ENCODE peak calls at places on chromosomes 3 and 15, in seven cellular contexts. One of them, this sample, is unnamed.

GRCh38 chr3:65846936-65847335 is 191.8 kb downstream of the MAGI1 start:
- DNase-seq in stomach: no peak
- DNase-seq in foreskin fibroblast: no peak
- DNase-seq in cardiac fibroblast: no peak
- DNase-seq in AG04450: no peak
- DNase-seq in AG09309: no peak
- DNase-seq in GM12865: no peak
- DNase-seq in this sample: no peak

GRCh38 chr15:99431661-99432091 is 134.1 kb upstream of the MEF2A start:
- DNase-seq in foreskin fibroblast: no peak
- DNase-seq in AG04450: no peak
- DNase-seq in cardiac fibroblast: no peak
- DNase-seq in GM12865: no peak
- DNase-seq in AG09309: no peak
- DNase-seq in stomach: no peak
- DNase-seq in this sample: no peak

GRCh38 chr15:79524531-79524930 is 92.4 kb downstream of the MINAR1 start:
- DNase-seq in foreskin fibroblast: no peak
- DNase-seq in AG09309: no peak
- DNase-seq in stomach: no peak
- DNase-seq in GM12865: no peak
- DNase-seq in AG04450: no peak
- DNase-seq in cardiac fibroblast: no peak
- DNase-seq in this sample: no peak

GRCh38 chr3:185645596-185646381 is 59.7 kb downstream of the SENP2 start:
- DNase-seq in stomach: no peak
- DNase-seq in cardiac fibroblast: no peak
- DNase-seq in foreskin fibroblast: no peak
- DNase-seq in AG04450: no peak
- DNase-seq in GM12865: no peak
- DNase-seq in AG09309: no peak
- DNase-seq in this sample: no peak

GRCh38 chr3:188296761-188297689 is 143.1 kb downstream of the LPP start:
- DNase-seq in cardiac fibroblast: peak
- DNase-seq in AG04450: no peak
- DNase-seq in foreskin fibroblast: peak
- DNase-seq in GM12865: no peak
- DNase-seq in AG09309: peak
- DNase-seq in stomach: no peak
- DNase-seq in this sample: peak

GRCh38 chr3:188303286-188303799 is 149.4 kb downstream of the LPP start:
- DNase-seq in foreskin fibroblast: no peak
- DNase-seq in AG09309: no peak
- DNase-seq in AG04450: no peak
- DNase-seq in cardiac fibroblast: no peak
- DNase-seq in GM12865: no peak
- DNase-seq in stomach: no peak
- DNase-seq in this sample: no peak

GRCh38 chr3:109081746-109082510 is 36.0 kb downstream of the MORC1 start:
- DNase-seq in GM12865: peak
- DNase-seq in AG04450: peak
- DNase-seq in AG09309: no peak
- DNase-seq in foreskin fibroblast: peak
- DNase-seq in cardiac fibroblast: peak
- DNase-seq in stomach: peak
- DNase-seq in this sample: peak

GRCh38 chr3:151827816-151828215 is 13.9 kb downstream of the AADAC start:
- DNase-seq in stomach: no peak
- DNase-seq in AG04450: no peak
- DNase-seq in foreskin fibroblast: peak
- DNase-seq in AG09309: no peak
- DNase-seq in cardiac fibroblast: no peak
- DNase-seq in GM12865: no peak
- DNase-seq in this sample: peak

GRCh38 chr3:59451800-59452741 is 402.2 kb upstream of the CFAP20DC start:
- DNase-seq in stomach: no peak
- DNase-seq in cardiac fibroblast: no peak
- DNase-seq in foreskin fibroblast: no peak
- DNase-seq in AG09309: no peak
- DNase-seq in GM12865: no peak
- DNase-seq in AG04450: no peak
- DNase-seq in this sample: peak

GRCh38 chr15:31606942-31607497 is 280.4 kb downstream of the KLF13 start:
- DNase-seq in stomach: no peak
- DNase-seq in AG09309: no peak
- DNase-seq in GM12865: no peak
- DNase-seq in AG04450: no peak
- DNase-seq in cardiac fibroblast: no peak
- DNase-seq in foreskin fibroblast: no peak
- DNase-seq in this sample: no peak

GRCh38 chr3:151564261-151564660 is 103.4 kb upstream of the IGSF10 start:
- DNase-seq in cardiac fibroblast: no peak
- DNase-seq in stomach: no peak
- DNase-seq in foreskin fibroblast: no peak
- DNase-seq in AG09309: no peak
- DNase-seq in GM12865: no peak
- DNase-seq in AG04450: no peak
- DNase-seq in this sample: no peak

GRCh38 chr15:73273181-73274002 is 95.4 kb downstream of the HCN4 start:
- DNase-seq in GM12865: peak
- DNase-seq in AG09309: peak
- DNase-seq in cardiac fibroblast: peak
- DNase-seq in stomach: peak
- DNase-seq in AG04450: peak
- DNase-seq in foreskin fibroblast: peak
- DNase-seq in this sample: peak

GRCh38 chr3:46863261-46863782 is at the start of gene MYL3:
- DNase-seq in cardiac fibroblast: no peak
- DNase-seq in stomach: no peak
- DNase-seq in GM12865: no peak
- DNase-seq in AG09309: no peak
- DNase-seq in AG04450: no peak
- DNase-seq in foreskin fibroblast: no peak
- DNase-seq in this sample: no peak

GRCh38 chr15:48602358-48603122 is 43.0 kb downstream of the FBN1 start:
- DNase-seq in GM12865: no peak
- DNase-seq in AG04450: no peak
- DNase-seq in AG09309: peak
- DNase-seq in foreskin fibroblast: peak
- DNase-seq in cardiac fibroblast: peak
- DNase-seq in stomach: no peak
- DNase-seq in this sample: peak

GRCh38 chr3:112803472-112803871 is 43.2 kb downstream of the CD200R1L start:
- DNase-seq in stomach: no peak
- DNase-seq in foreskin fibroblast: no peak
- DNase-seq in AG04450: no peak
- DNase-seq in AG09309: no peak
- DNase-seq in GM12865: no peak
- DNase-seq in cardiac fibroblast: no peak
- DNase-seq in this sample: no peak

GRCh38 chr3:16982439-16982838 is 97.7 kb downstream of the PLCL2 start:
- DNase-seq in cardiac fibroblast: no peak
- DNase-seq in AG04450: no peak
- DNase-seq in foreskin fibroblast: no peak
- DNase-seq in stomach: no peak
- DNase-seq in GM12865: no peak
- DNase-seq in AG09309: no peak
- DNase-seq in this sample: no peak

GRCh38 chr3:120193554-120193953 is 91.5 kb downstream of the GPR156 start:
- DNase-seq in foreskin fibroblast: no peak
- DNase-seq in cardiac fibroblast: no peak
- DNase-seq in stomach: no peak
- DNase-seq in AG09309: no peak
- DNase-seq in AG04450: no peak
- DNase-seq in GM12865: no peak
- DNase-seq in this sample: no peak

GRCh38 chr3:139131951-139132350 is 87.3 kb upstream of the PRR23C start:
- DNase-seq in AG09309: no peak
- DNase-seq in stomach: no peak
- DNase-seq in AG04450: no peak
- DNase-seq in cardiac fibroblast: no peak
- DNase-seq in GM12865: no peak
- DNase-seq in foreskin fibroblast: no peak
- DNase-seq in this sample: no peak

GRCh38 chr3:100402150-100402706 is 889 bp downstream of the LNP1 start:
- DNase-seq in foreskin fibroblast: peak
- DNase-seq in GM12865: peak
- DNase-seq in AG04450: no peak
- DNase-seq in cardiac fibroblast: peak
- DNase-seq in AG09309: peak
- DNase-seq in stomach: no peak
- DNase-seq in this sample: peak

GRCh38 chr3:30511524-30512278 is 94.7 kb upstream of the TGFBR2 start:
- DNase-seq in GM12865: no peak
- DNase-seq in AG04450: peak
- DNase-seq in AG09309: peak
- DNase-seq in foreskin fibroblast: peak
- DNase-seq in stomach: no peak
- DNase-seq in cardiac fibroblast: peak
- DNase-seq in this sample: peak

GRCh38 chr3:100221159-100221558 is 39.6 kb upstream of the TBC1D23 start:
- DNase-seq in AG09309: no peak
- DNase-seq in cardiac fibroblast: no peak
- DNase-seq in AG04450: no peak
- DNase-seq in stomach: no peak
- DNase-seq in GM12865: no peak
- DNase-seq in foreskin fibroblast: no peak
- DNase-seq in this sample: no peak

GRCh38 chr3:122233109-122233952 is 49.9 kb downstream of the CASR start:
- DNase-seq in GM12865: peak
- DNase-seq in cardiac fibroblast: no peak
- DNase-seq in AG04450: no peak
- DNase-seq in AG09309: no peak
- DNase-seq in foreskin fibroblast: no peak
- DNase-seq in stomach: no peak
- DNase-seq in this sample: no peak

GRCh38 chr15:89167267-89168176 is 53.9 kb downstream of the RLBP1 start:
- DNase-seq in GM12865: peak
- DNase-seq in cardiac fibroblast: peak
- DNase-seq in AG04450: no peak
- DNase-seq in AG09309: no peak
- DNase-seq in foreskin fibroblast: peak
- DNase-seq in stomach: peak
- DNase-seq in this sample: peak

GRCh38 chr3:71063768-71064287 is 519.7 kb downstream of the FOXP1 start:
- DNase-seq in AG04450: no peak
- DNase-seq in GM12865: no peak
- DNase-seq in stomach: no peak
- DNase-seq in foreskin fibroblast: peak
- DNase-seq in cardiac fibroblast: no peak
- DNase-seq in AG09309: no peak
- DNase-seq in this sample: peak

GRCh38 chr3:58356054-58356453 is 23.4 kb downstream of the PXK start:
- DNase-seq in cardiac fibroblast: no peak
- DNase-seq in foreskin fibroblast: peak
- DNase-seq in stomach: no peak
- DNase-seq in AG04450: no peak
- DNase-seq in GM12865: no peak
- DNase-seq in AG09309: no peak
- DNase-seq in this sample: peak

GRCh38 chr15:54707805-54708752 is 488.7 kb downstream of the RSL24D1 start:
- DNase-seq in foreskin fibroblast: no peak
- DNase-seq in cardiac fibroblast: no peak
- DNase-seq in stomach: no peak
- DNase-seq in GM12865: no peak
- DNase-seq in AG09309: no peak
- DNase-seq in AG04450: no peak
- DNase-seq in this sample: no peak

DNA sequence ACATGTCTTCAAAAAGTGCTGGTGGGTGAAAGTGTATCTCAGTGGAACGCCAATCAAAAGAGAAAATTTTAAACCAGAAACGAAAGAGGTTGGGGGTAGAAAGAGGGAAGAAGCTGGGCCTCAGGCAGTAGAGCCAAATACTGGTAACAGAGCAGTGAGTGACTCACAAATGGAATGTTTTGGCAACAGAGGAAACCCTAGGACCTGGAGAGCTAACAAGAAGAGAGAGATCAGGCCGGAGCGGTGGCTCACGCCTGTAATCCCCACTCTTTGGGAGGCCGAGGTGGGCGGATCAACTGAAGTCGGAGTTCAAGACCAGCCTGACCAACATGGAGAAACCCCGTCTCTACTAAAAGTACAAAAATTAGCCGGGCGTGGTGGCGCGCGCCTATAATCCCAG is 450.8 kb upstream of the NAALADL2 start:
- DNase-seq in AG09309: peak
- DNase-seq in foreskin fibroblast: peak
- DNase-seq in cardiac fibroblast: peak
- DNase-seq in stomach: no peak
- DNase-seq in GM12865: no peak
- DNase-seq in AG04450: peak
- DNase-seq in this sample: peak
- H3K4me3 ChIP-seq in AG09309: no peak
- H3K4me3 ChIP-seq in foreskin fibroblast: no peak
- H3K4me3 ChIP-seq in cardiac fibroblast: no peak
- H3K4me3 ChIP-seq in stomach: no peak
- H3K4me3 ChIP-seq in GM12865: no peak
- H3K4me3 ChIP-seq in AG04450: no peak
- H3K4me3 ChIP-seq in this sample: no peak

GRCh38 chr3:168847293-168847883 is 751.7 kb upstream of the GOLIM4 start:
- DNase-seq in AG09309: no peak
- DNase-seq in GM12865: peak
- DNase-seq in foreskin fibroblast: peak
- DNase-seq in cardiac fibroblast: peak
- DNase-seq in AG04450: peak
- DNase-seq in stomach: no peak
- DNase-seq in this sample: peak
- TF ChIP-seq CTCF in AG09309: peak
- TF ChIP-seq CTCF in GM12865: peak
- TF ChIP-seq CTCF in foreskin fibroblast: peak
- TF ChIP-seq CTCF in cardiac fibroblast: peak
- TF ChIP-seq CTCF in AG04450: peak
- TF ChIP-seq CTCF in stomach: peak
- TF ChIP-seq CTCF in this sample: peak

GRCh38 chr15:90744759-90745402 is 27.7 kb downstream of the BLM start:
- DNase-seq in cardiac fibroblast: no peak
- DNase-seq in AG04450: no peak
- DNase-seq in foreskin fibroblast: no peak
- DNase-seq in GM12865: no peak
- DNase-seq in AG09309: no peak
- DNase-seq in stomach: no peak
- DNase-seq in this sample: no peak

GRCh38 chr15:90750186-90750585 is 33.0 kb downstream of the BLM start:
- DNase-seq in AG09309: no peak
- DNase-seq in GM12865: peak
- DNase-seq in stomach: no peak
- DNase-seq in AG04450: no peak
- DNase-seq in foreskin fibroblast: no peak
- DNase-seq in cardiac fibroblast: no peak
- DNase-seq in this sample: no peak

GRCh38 chr15:90751300-90751825 is 34.2 kb downstream of the BLM start:
- DNase-seq in GM12865: no peak
- DNase-seq in AG09309: no peak
- DNase-seq in foreskin fibroblast: no peak
- DNase-seq in AG04450: no peak
- DNase-seq in stomach: no peak
- DNase-seq in cardiac fibroblast: no peak
- DNase-seq in this sample: no peak

GRCh38 chr15:90749754-90750153 is 32.6 kb downstream of the BLM start:
- DNase-seq in AG09309: no peak
- DNase-seq in AG04450: no peak
- DNase-seq in stomach: no peak
- DNase-seq in cardiac fibroblast: no peak
- DNase-seq in foreskin fibroblast: no peak
- DNase-seq in GM12865: peak
- DNase-seq in this sample: no peak
- H3K4me3 ChIP-seq in AG09309: no peak
- H3K4me3 ChIP-seq in AG04450: no peak
- H3K4me3 ChIP-seq in stomach: no peak
- H3K4me3 ChIP-seq in cardiac fibroblast: no peak
- H3K4me3 ChIP-seq in foreskin fibroblast: no peak
- H3K4me3 ChIP-seq in GM12865: peak
- H3K4me3 ChIP-seq in this sample: no peak

GRCh38 chr15:74892313-74892712 is 2.5 kb downstream of the MPI start:
- DNase-seq in stomach: peak
- DNase-seq in GM12865: no peak
- DNase-seq in AG04450: no peak
- DNase-seq in cardiac fibroblast: no peak
- DNase-seq in AG09309: no peak
- DNase-seq in foreskin fibroblast: no peak
- DNase-seq in this sample: peak
- TF ChIP-seq CTCF in stomach: no peak
- TF ChIP-seq CTCF in GM12865: no peak
- TF ChIP-seq CTCF in AG04450: no peak
- TF ChIP-seq CTCF in cardiac fibroblast: no peak
- TF ChIP-seq CTCF in AG09309: no peak
- TF ChIP-seq CTCF in foreskin fibroblast: no peak
- TF ChIP-seq CTCF in this sample: no peak